ENCODE peak calls at places on chromosomes 5 and 9, in six cellular contexts. K is HCT116, O is K562, Q is H1, C is NT2/D1, N is HepG2. H is an unnamed sample.

GRCh38 chr5:131814990-131815389 is 18.2 kb upstream of the FNIP1 start:
- DNase-seq in K (peak), O (peak), Q (no peak), C (peak), N (no peak), H (no peak)

GRCh38 chr9:126404459-126404858 is 77.8 kb downstream of the MVB12B start:
- DNase-seq in K (no peak), O (no peak), Q (no peak), C (no peak), N (no peak), H (no peak)

GRCh38 chr5:140348104-140348503 is 1.7 kb upstream of the HBEGF start:
- DNase-seq in K (no peak), O (no peak), Q (no peak), C (no peak), N (no peak), H (no peak)

GRCh38 chr5:126542441-126542840 is 52.6 kb downstream of the ALDH7A1 start:
- DNase-seq in K (no peak), O (no peak), Q (peak), C (no peak), N (no peak), H (no peak)

GRCh38 chr5:112921833-112922817 is at the start of gene REEP5:
- DNase-seq in K (peak), O (peak), Q (peak), C (peak), N (peak), H (no peak)

GRCh38 chr9:98010450-98010849 is 27.3 kb downstream of the ANP32B start:
- DNase-seq in K (no peak), O (no peak), Q (no peak), C (no peak), N (no peak), H (no peak)

GRCh38 chr5:80781356-80781755 is 126.6 kb upstream of the DHFR start:
- DNase-seq in K (peak), O (no peak), Q (no peak), C (no peak), N (no peak), H (no peak)

GRCh38 chr5:84748313-84748712 is 363.6 kb upstream of the EDIL3 start:
- DNase-seq in K (no peak), O (no peak), Q (no peak), C (no peak), N (no peak), H (no peak)

DNA sequence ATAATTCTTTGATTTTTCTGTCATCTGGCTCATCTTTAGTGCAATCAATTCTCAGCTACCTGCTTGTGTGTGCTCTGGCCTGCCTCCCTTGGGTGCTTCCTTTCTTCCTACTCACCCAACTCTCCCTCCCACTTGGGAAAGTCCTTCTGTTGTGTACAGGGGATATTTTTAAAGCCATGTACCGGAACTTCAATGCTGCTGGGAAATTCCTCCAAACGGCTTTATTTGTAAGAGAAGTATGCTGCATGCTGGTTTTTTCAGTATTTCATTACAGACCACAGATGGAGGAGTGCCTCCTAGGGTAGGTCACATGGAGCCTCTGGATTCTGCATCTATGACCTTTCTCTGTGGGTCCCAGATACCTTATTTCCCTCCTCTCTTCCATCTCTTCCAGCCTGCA is 5.4 kb upstream of the HMHB1 start:
- DNase-seq in K (no peak), O (no peak), Q (no peak), C (no peak), N (no peak), H (peak)
- TF ChIP-seq ZNF274 in K (no peak), O (no peak), Q (no peak), C (no peak), N (no peak), H (no peak)

GRCh38 chr5:107855171-107855570 is 184.4 kb upstream of the EFNA5 start:
- DNase-seq in K (no peak), O (no peak), Q (no peak), C (no peak), N (no peak), H (no peak)
- TF ChIP-seq ZNF274 in K (no peak), O (no peak), Q (no peak), C (no peak), N (no peak), H (no peak)

DNA sequence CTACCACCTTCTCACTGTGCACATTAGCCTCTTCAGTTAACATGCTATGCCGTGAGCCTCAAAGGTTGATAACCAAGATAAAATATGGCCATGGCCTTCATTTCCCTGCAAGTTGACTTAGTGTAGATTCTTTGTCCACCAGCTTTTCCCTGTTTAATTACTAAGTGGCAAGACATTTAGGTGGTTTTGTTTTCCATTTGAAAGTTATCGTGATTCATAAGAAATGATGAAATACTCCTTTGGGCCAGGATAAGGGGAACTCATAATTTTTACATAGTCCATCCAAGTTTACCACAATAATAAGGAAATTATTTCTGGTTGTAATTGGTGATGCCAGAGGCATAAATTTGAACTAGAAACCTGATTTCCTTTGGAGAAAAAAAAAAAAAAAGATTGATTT is 609.6 kb downstream of the TAF11L14 start:
- DNase-seq in K (no peak), O (no peak), Q (no peak), C (no peak), N (no peak), H (no peak)
- TF ChIP-seq ZNF274 in K (no peak), O (no peak), Q (no peak), C (no peak), N (no peak), H (no peak)

GRCh38 chr5:17235736-17236330 is 18.4 kb downstream of the BASP1 start:
- DNase-seq in K (no peak), O (no peak), Q (no peak), C (no peak), N (no peak), H (no peak)
- TF ChIP-seq ZNF274 in K (no peak), O (no peak), Q (no peak), C (no peak), N (no peak), H (no peak)

DNA sequence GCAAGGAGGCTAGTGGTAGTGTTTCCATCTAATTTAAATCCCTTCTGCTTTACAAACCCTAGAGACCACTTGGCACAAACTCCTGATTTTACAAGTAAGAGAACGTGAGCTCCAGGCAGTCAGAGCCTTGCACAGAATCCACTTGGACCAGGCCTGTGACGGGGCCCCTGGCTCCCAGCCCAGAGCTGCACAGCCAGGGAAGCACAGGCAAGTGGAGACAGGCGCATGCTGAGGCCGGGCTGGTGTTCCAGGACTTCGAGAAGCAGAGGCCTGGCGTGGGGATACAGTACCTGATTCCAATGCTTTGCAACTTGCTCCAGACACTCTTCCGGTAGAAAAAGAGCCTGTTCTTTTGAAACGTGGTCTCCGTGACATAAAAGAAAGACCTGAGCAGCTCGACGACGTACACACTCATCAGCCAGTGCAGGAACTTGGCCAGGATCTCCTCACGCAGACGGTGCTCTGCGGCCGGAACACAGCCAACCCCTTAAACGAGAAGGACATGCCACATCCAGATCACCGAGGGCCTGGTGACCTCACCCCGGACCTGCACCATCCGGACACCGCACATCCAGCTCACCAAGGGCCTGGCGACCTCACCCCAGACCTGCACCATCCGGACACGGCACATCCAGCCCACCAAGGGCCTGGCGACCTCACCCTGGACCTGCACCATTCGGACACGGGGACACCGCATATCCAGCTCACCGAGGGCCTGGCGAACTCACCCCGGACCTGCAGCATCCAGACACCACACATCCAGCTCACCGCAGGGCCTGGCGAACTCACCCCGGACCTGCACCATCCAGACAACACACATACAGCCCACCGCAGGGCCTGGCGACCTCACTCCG is 12.5 kb downstream of the TERT start:
- DNase-seq in K (no peak), O (no peak), Q (no peak), C (no peak), N (no peak), H (no peak)
- TF ChIP-seq ZNF274 in K (no peak), O (no peak), Q (no peak), C (no peak), N (no peak), H (no peak)

GRCh38 chr9:134356496-134357470 is 30.5 kb downstream of the RXRA start:
- DNase-seq in K (no peak), O (peak), Q (no peak), C (no peak), N (no peak), H (no peak)
- TF ChIP-seq ZNF274 in K (no peak), O (no peak), Q (no peak), C (no peak), N (no peak), H (no peak)

H was measured in GM12878.